ENCODE peak calls at places on chromosomes 5 and 9, in six cellular contexts. One of them, this sample, is unnamed.
A peak's percentile ranks its signal among the peaks of the same experiment; 100 is the strongest.

GRCh38 chr5:148880197-148880596 is 53.8 kb downstream of the ADRB2 start:
- DNase-seq in H1: no peak
- DNase-seq in K562: no peak
- DNase-seq in HCT116: no peak
- DNase-seq in HepG2: no peak
- DNase-seq in GM12878: no peak
- DNase-seq in this sample: no peak

GRCh38 chr9:123607479-123607878 is 251.5 kb downstream of the CRB2 start:
- DNase-seq in GM12878: no peak
- DNase-seq in HCT116: no peak
- DNase-seq in HepG2: peak; percentile 47
- DNase-seq in K562: no peak
- DNase-seq in H1: no peak
- DNase-seq in this sample: no peak

GRCh38 chr9:92668746-92669526 is 995 bp downstream of the IPPK start:
- DNase-seq in H1: no peak
- DNase-seq in HepG2: peak; percentile 43
- DNase-seq in GM12878: no peak
- DNase-seq in K562: peak; percentile 80
- DNase-seq in HCT116: no peak
- DNase-seq in this sample: peak; percentile 4

GRCh38 chr9:80491086-80491749 is 919.5 kb downstream of the TLE4 start:
- DNase-seq in HepG2: no peak
- DNase-seq in H1: no peak
- DNase-seq in K562: no peak
- DNase-seq in GM12878: no peak
- DNase-seq in HCT116: no peak
- DNase-seq in this sample: no peak

GRCh38 chr9:366620-367019 is 152.0 kb downstream of the DOCK8 start:
- DNase-seq in GM12878: no peak
- DNase-seq in HCT116: no peak
- DNase-seq in HepG2: no peak
- DNase-seq in K562: no peak
- DNase-seq in H1: no peak
- DNase-seq in this sample: no peak

GRCh38 chr5:31410089-31410488 is 121.8 kb downstream of the DROSHA start:
- DNase-seq in HepG2: no peak
- DNase-seq in GM12878: no peak
- DNase-seq in K562: no peak
- DNase-seq in H1: no peak
- DNase-seq in HCT116: no peak
- DNase-seq in this sample: no peak

GRCh38 chr5:93099902-93100347 is 481.1 kb downstream of the NR2F1-AS1 start:
- DNase-seq in H1: no peak
- DNase-seq in K562: no peak
- DNase-seq in HCT116: no peak
- DNase-seq in HepG2: no peak
- DNase-seq in GM12878: no peak
- DNase-seq in this sample: no peak

GRCh38 chr9:78130004-78130403 is 98.4 kb upstream of the GNAQ start:
- DNase-seq in H1: peak; percentile 39
- DNase-seq in GM12878: no peak
- DNase-seq in HCT116: peak; percentile 56
- DNase-seq in K562: no peak
- DNase-seq in HepG2: no peak
- DNase-seq in this sample: peak; percentile 87

GRCh38 chr9:114696814-114697544 is 15.0 kb upstream of the TEX48 start:
- DNase-seq in H1: no peak
- DNase-seq in GM12878: peak; percentile 65
- DNase-seq in HepG2: no peak
- DNase-seq in K562: no peak
- DNase-seq in HCT116: no peak
- DNase-seq in this sample: no peak

GRCh38 chr9:126208359-126208758 is 118.3 kb upstream of the MVB12B start:
- DNase-seq in HepG2: no peak
- DNase-seq in K562: no peak
- DNase-seq in GM12878: no peak
- DNase-seq in H1: no peak
- DNase-seq in HCT116: no peak
- DNase-seq in this sample: no peak

GRCh38 chr5:67495072-67495471 is 298.5 kb upstream of the CD180 start:
- DNase-seq in HepG2: no peak
- DNase-seq in HCT116: no peak
- DNase-seq in H1: no peak
- DNase-seq in K562: no peak
- DNase-seq in GM12878: no peak
- DNase-seq in this sample: no peak

GRCh38 chr5:38935437-38935836 is 89.6 kb downstream of the OSMR start:
- DNase-seq in GM12878: no peak
- DNase-seq in HCT116: no peak
- DNase-seq in H1: no peak
- DNase-seq in K562: no peak
- DNase-seq in HepG2: no peak
- DNase-seq in this sample: no peak

GRCh38 chr5:38929838-38930237 is 84.0 kb downstream of the OSMR start:
- DNase-seq in HCT116: no peak
- DNase-seq in K562: no peak
- DNase-seq in HepG2: no peak
- DNase-seq in H1: no peak
- DNase-seq in GM12878: no peak
- DNase-seq in this sample: no peak

GRCh38 chr5:38936269-38936668 is 90.5 kb downstream of the OSMR start:
- DNase-seq in HCT116: no peak
- DNase-seq in GM12878: no peak
- DNase-seq in K562: no peak
- DNase-seq in HepG2: no peak
- DNase-seq in H1: no peak
- DNase-seq in this sample: no peak

GRCh38 chr5:38932854-38933408 is 87.1 kb downstream of the OSMR start:
- DNase-seq in HepG2: no peak
- DNase-seq in H1: no peak
- DNase-seq in HCT116: no peak
- DNase-seq in K562: peak; percentile 30
- DNase-seq in GM12878: no peak
- DNase-seq in this sample: no peak

DNA sequence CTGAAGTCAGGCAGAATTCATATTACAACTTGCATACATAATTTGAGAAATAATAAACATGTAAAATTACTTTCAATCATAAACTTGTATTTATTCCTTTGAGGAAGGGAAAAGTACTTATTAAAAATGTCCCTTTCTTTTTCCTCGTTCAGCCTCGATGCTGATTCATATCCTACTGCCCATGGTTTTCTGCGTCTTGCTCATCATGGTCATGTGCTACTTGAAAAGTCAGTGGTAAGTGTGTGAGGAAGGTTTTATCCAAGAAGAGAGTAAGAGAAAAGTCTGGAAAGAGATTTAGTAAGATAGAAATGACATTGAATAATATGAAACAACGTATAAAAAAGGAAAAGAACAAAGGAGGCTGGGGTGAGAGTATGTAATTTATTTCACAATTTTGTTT is 85.9 kb downstream of the OSMR start:
- DNase-seq in H1: no peak
- DNase-seq in HCT116: no peak
- DNase-seq in K562: no peak
- DNase-seq in HepG2: no peak
- DNase-seq in GM12878: no peak
- DNase-seq in this sample: no peak
- H3K9ac ChIP-seq in H1: no peak overlapping the region
- H3K9ac ChIP-seq in HCT116: no peak overlapping the region
- H3K9ac ChIP-seq in K562: no peak overlapping the region
- H3K9ac ChIP-seq in HepG2: no peak overlapping the region
- H3K9ac ChIP-seq in GM12878: no peak overlapping the region
- H3K9ac ChIP-seq in this sample: no peak overlapping the region

GRCh38 chr9:122261469-122261881 is 3.2 kb downstream of the RBM18 start:
- DNase-seq in HCT116: no peak
- DNase-seq in GM12878: no peak
- DNase-seq in HepG2: peak; percentile 89
- DNase-seq in H1: no peak
- DNase-seq in K562: peak; percentile 42
- DNase-seq in this sample: peak; percentile 31

GRCh38 chr9:122264360-122265264 is at the start of the genes MRRF and RBM18:
- DNase-seq in GM12878: peak; percentile 73
- DNase-seq in H1: peak; percentile 77
- DNase-seq in HepG2: peak; percentile 78
- DNase-seq in K562: peak; percentile 90
- DNase-seq in HCT116: peak; percentile 86
- DNase-seq in this sample: peak; percentile 95

GRCh38 chr9:122258886-122259415 is 5.7 kb downstream of the RBM18 start:
- DNase-seq in K562: no peak
- DNase-seq in H1: no peak
- DNase-seq in HCT116: no peak
- DNase-seq in GM12878: no peak
- DNase-seq in HepG2: no peak
- DNase-seq in this sample: no peak

GRCh38 chr9:122263699-122264349 is 816 bp downstream of the RBM18 start:
- DNase-seq in GM12878: no peak
- DNase-seq in K562: no peak
- DNase-seq in H1: no peak
- DNase-seq in HCT116: no peak
- DNase-seq in HepG2: no peak
- DNase-seq in this sample: peak; percentile 58

GRCh38 chr9:122262073-122262472 is 2.6 kb downstream of the RBM18 start:
- DNase-seq in K562: no peak
- DNase-seq in GM12878: no peak
- DNase-seq in H1: no peak
- DNase-seq in HepG2: no peak
- DNase-seq in HCT116: no peak
- DNase-seq in this sample: no peak
- H3K27ac ChIP-seq in K562: no peak overlapping the region
- H3K27ac ChIP-seq in GM12878: no peak overlapping the region
- H3K27ac ChIP-seq in H1: no peak overlapping the region
- H3K27ac ChIP-seq in HepG2: no peak overlapping the region
- H3K27ac ChIP-seq in HCT116: no peak overlapping the region
- H3K27ac ChIP-seq in this sample: no peak overlapping the region

GRCh38 chr9:127873886-127874285 is 3.6 kb downstream of the AK1 start:
- DNase-seq in HCT116: no peak
- DNase-seq in K562: no peak
- DNase-seq in H1: no peak
- DNase-seq in HepG2: no peak
- DNase-seq in GM12878: no peak
- DNase-seq in this sample: peak; percentile 34
- TF ChIP-seq MAX in HCT116: no peak
- TF ChIP-seq MAX in K562: no peak
- TF ChIP-seq MAX in H1: no peak
- TF ChIP-seq MAX in HepG2: no peak
- TF ChIP-seq MAX in GM12878: no peak
- TF ChIP-seq MAX in this sample: no peak

GRCh38 chr9:70112981-70113380 is 69.3 kb downstream of the MAMDC2 start:
- DNase-seq in HepG2: peak; percentile 17
- DNase-seq in HCT116: no peak
- DNase-seq in K562: no peak
- DNase-seq in H1: no peak
- DNase-seq in GM12878: no peak
- DNase-seq in this sample: peak; percentile 9

GRCh38 chr9:70111641-70112236 is 68.1 kb downstream of the MAMDC2 start:
- DNase-seq in HCT116: peak; percentile 44
- DNase-seq in GM12878: no peak
- DNase-seq in H1: no peak
- DNase-seq in K562: no peak
- DNase-seq in HepG2: peak; percentile 22
- DNase-seq in this sample: no peak

GRCh38 chr9:70111042-70111602 is 67.5 kb downstream of the MAMDC2 start:
- DNase-seq in H1: peak; percentile 64
- DNase-seq in HCT116: peak; percentile 66
- DNase-seq in K562: peak; percentile 41
- DNase-seq in HepG2: peak; percentile 31
- DNase-seq in GM12878: no peak
- DNase-seq in this sample: peak; percentile 73

GRCh38 chr9:70108181-70108580 is 64.5 kb downstream of the MAMDC2 start:
- DNase-seq in HepG2: no peak
- DNase-seq in HCT116: no peak
- DNase-seq in H1: no peak
- DNase-seq in K562: no peak
- DNase-seq in GM12878: no peak
- DNase-seq in this sample: no peak

GRCh38 chr9:70110194-70111041 is 66.8 kb downstream of the MAMDC2 start:
- DNase-seq in K562: no peak
- DNase-seq in HCT116: no peak
- DNase-seq in H1: no peak
- DNase-seq in GM12878: no peak
- DNase-seq in HepG2: no peak
- DNase-seq in this sample: peak; percentile 66
- H3K9ac ChIP-seq in K562: no peak overlapping the region
- H3K9ac ChIP-seq in HCT116: no peak overlapping the region
- H3K9ac ChIP-seq in H1: no peak overlapping the region
- H3K9ac ChIP-seq in GM12878: no peak overlapping the region
- H3K9ac ChIP-seq in HepG2: no peak overlapping the region
- H3K9ac ChIP-seq in this sample: no peak overlapping the region

GRCh38 chr9:108691614-108692013 is 164.2 kb downstream of the ACTL7B start:
- DNase-seq in HCT116: peak; percentile 84
- DNase-seq in GM12878: no peak
- DNase-seq in HepG2: peak; percentile 23
- DNase-seq in H1: no peak
- DNase-seq in K562: no peak
- DNase-seq in this sample: no peak
- H3K27ac ChIP-seq in HCT116: no peak overlapping the region
- H3K27ac ChIP-seq in GM12878: no peak overlapping the region
- H3K27ac ChIP-seq in HepG2: no peak overlapping the region
- H3K27ac ChIP-seq in H1: no peak overlapping the region
- H3K27ac ChIP-seq in K562: no peak overlapping the region
- H3K27ac ChIP-seq in this sample: no peak overlapping the region

DNA sequence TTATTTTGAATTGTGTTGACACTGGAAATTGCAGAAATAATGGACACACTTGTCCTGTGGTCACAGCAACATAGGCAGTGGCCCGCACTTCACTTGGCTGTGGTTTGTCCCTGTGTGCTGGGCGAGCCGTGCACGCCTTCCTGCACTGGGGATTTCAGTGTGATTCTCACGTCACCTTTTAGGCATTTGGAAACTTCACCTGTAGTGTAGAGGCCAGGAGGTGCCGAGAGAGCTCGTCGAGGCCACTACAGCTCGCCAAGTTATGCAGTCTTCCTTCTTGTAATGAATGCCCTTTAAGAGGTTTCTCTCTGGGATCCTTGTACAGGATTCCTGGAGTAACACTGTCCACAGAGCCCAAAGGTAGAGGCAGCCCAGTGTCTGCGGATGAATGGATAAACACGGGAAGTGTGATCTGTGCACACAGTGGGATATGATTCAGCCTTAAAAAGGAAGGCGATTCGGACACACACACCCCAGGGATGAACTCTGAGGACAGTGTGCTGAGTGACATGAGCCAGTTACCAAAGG is 14.7 kb downstream of the TRAF2 start:
- DNase-seq in HepG2: no peak
- DNase-seq in GM12878: no peak
- DNase-seq in K562: no peak
- DNase-seq in H1: no peak
- DNase-seq in HCT116: no peak
- DNase-seq in this sample: no peak
- TF ChIP-seq MAX in HepG2: no peak
- TF ChIP-seq MAX in GM12878: no peak
- TF ChIP-seq MAX in K562: no peak
- TF ChIP-seq MAX in H1: no peak
- TF ChIP-seq MAX in HCT116: no peak
- TF ChIP-seq MAX in this sample: no peak

GRCh38 chr9:37034320-37034937 is 361 bp upstream of the PAX5 start:
- DNase-seq in K562: no peak
- DNase-seq in H1: no peak
- DNase-seq in HCT116: no peak
- DNase-seq in GM12878: no peak
- DNase-seq in HepG2: no peak
- DNase-seq in this sample: no peak
- H3K9ac ChIP-seq in K562: no peak overlapping the region
- H3K9ac ChIP-seq in H1: no peak overlapping the region
- H3K9ac ChIP-seq in HCT116: no peak overlapping the region
- H3K9ac ChIP-seq in GM12878: peak overlapping the region; percentile 90
- H3K9ac ChIP-seq in HepG2: no peak overlapping the region
- H3K9ac ChIP-seq in this sample: no peak overlapping the region

GRCh38 chr5:10987881-10988504 is 227.0 kb upstream of the DAP start:
- DNase-seq in GM12878: no peak
- DNase-seq in HCT116: peak; percentile 42
- DNase-seq in H1: peak; percentile 69
- DNase-seq in HepG2: peak; percentile 43
- DNase-seq in K562: peak; percentile 71
- DNase-seq in this sample: peak; percentile 20
- H3K27ac ChIP-seq in GM12878: no peak overlapping the region
- H3K27ac ChIP-seq in HCT116: no peak overlapping the region
- H3K27ac ChIP-seq in H1: no peak overlapping the region
- H3K27ac ChIP-seq in HepG2: no peak overlapping the region
- H3K27ac ChIP-seq in K562: no peak overlapping the region
- H3K27ac ChIP-seq in this sample: no peak overlapping the region

This sample was measured in endothelial cell of umbilical vein.